ENCODE peak calls at places on chromosome 21, in five cellular contexts. N is transverse colon, B is suprapubic skin, Q is stomach, Y is testis. O is an unnamed sample.

GRCh38 chr21:35682874-35683549 is 377.3 kb downstream of the SETD4 start:
- DNase-seq in N (no peak), B (no peak), Q (no peak), Y (no peak), O (no peak)

GRCh38 chr21:35854281-35854680 is 206.0 kb downstream of the SETD4 start:
- DNase-seq in N (no peak), B (no peak), Q (no peak), Y (no peak), O (no peak)

GRCh38 chr21:23131177-23131576 is 2133.0 kb downstream of the NCAM2 start:
- DNase-seq in N (no peak), B (no peak), Q (no peak), Y (no peak), O (no peak)

GRCh38 chr21:33817663-33818433 is 97.8 kb downstream of the ATP5PO start:
- DNase-seq in N (no peak), B (no peak), Q (no peak), Y (peak; percentile 65), O (no peak)

GRCh38 chr21:35617491-35617890 is 442.8 kb downstream of the SETD4 start:
- DNase-seq in N (no peak), B (no peak), Q (no peak), Y (no peak), O (no peak)

GRCh38 chr21:14270631-14271030 is 54.7 kb downstream of the RBM11 start:
- DNase-seq in N (peak; percentile 61), B (no peak), Q (no peak), Y (no peak), O (no peak)

GRCh38 chr21:16455978-16456377 is 726.2 kb downstream of the USP25 start:
- DNase-seq in N (no peak), B (no peak), Q (no peak), Y (no peak), O (no peak)

GRCh38 chr21:28066051-28066450 is 926.6 kb downstream of the LTN1 start:
- DNase-seq in N (no peak), B (no peak), Q (no peak), Y (no peak), O (no peak)

GRCh38 chr21:30072496-30072895 is 94.1 kb downstream of the CLDN17 start:
- DNase-seq in N (peak; percentile 46), B (no peak), Q (peak; percentile 27), Y (peak; percentile 53), O (no peak)

GRCh38 chr21:39109163-39109530 is 74.1 kb downstream of the PSMG1 start:
- DNase-seq in N (no peak), B (no peak), Q (no peak), Y (no peak), O (no peak)

GRCh38 chr21:35207322-35207721 is 158.2 kb upstream of the RUNX1 start:
- DNase-seq in N (no peak), B (peak; percentile 61), Q (no peak), Y (no peak), O (no peak)

GRCh38 chr21:33866851-33867250 is 48.8 kb downstream of the ATP5PO start:
- DNase-seq in N (no peak), B (no peak), Q (no peak), Y (no peak), O (no peak)

GRCh38 chr21:34625194-34625593 is 10.3 kb upstream of the RCAN1 start:
- DNase-seq in N (no peak), B (no peak), Q (no peak), Y (no peak), O (no peak)

GRCh38 chr21:15050588-15051377 is 14.0 kb downstream of the NRIP1 start:
- DNase-seq in N (peak; percentile 66), B (no peak), Q (no peak), Y (no peak), O (no peak)

GRCh38 chr21:25640671-25641292 is 1.7 kb downstream of the JAM2 start:
- DNase-seq in N (no peak), B (no peak), Q (no peak), Y (no peak), O (no peak)

GRCh38 chr21:34877485-34878128 is 171.5 kb downstream of the RUNX1 start:
- DNase-seq in N (peak; percentile 92), B (no peak), Q (peak; percentile 97), Y (no peak), O (peak; percentile 92)

GRCh38 chr21:34835526-34835925 is 166.7 kb downstream of the CLIC6 start:
- DNase-seq in N (peak; percentile 23), B (peak; percentile 83), Q (no peak), Y (peak; percentile 21), O (peak; percentile 25)

GRCh38 chr21:17512245-17513213 is at the start of gene CXADR:
- DNase-seq in N (peak; percentile 92), B (peak; percentile 73), Q (peak; percentile 93), Y (peak; percentile 90), O (peak; percentile 93)

GRCh38 chr21:31108969-31109368 is 70.7 kb upstream of the KRTAP19-8 start:
- DNase-seq in N (no peak), B (no peak), Q (no peak), Y (no peak), O (no peak)

GRCh38 chr21:41065539-41065938 is 102.4 kb upstream of the BACE2 start:
- DNase-seq in N (no peak), B (no peak), Q (no peak), Y (no peak), O (no peak)

GRCh38 chr21:33767236-33767635 is 124.9 kb downstream of the ITSN1 start:
- DNase-seq in N (no peak), B (no peak), Q (no peak), Y (no peak), O (no peak)

GRCh38 chr21:28959367-28960099 is 33.1 kb downstream of the LTN1 start:
- DNase-seq in N (no peak), B (no peak), Q (no peak), Y (no peak), O (no peak)

GRCh38 chr21:26846036-26846931 is 1.1 kb upstream of the ADAMTS1 start:
- DNase-seq in N (peak; percentile 63), B (peak; percentile 93), Q (peak; percentile 56), Y (peak; percentile 84), O (peak; percentile 61)
- TF ChIP-seq POLR2A in N (peak; percentile 58), B (no peak), Q (no peak), Y (no peak), O (no peak)

GRCh38 chr21:46096997-46097825 is 701 bp upstream of the COL6A2 start:
- DNase-seq in N (peak; percentile 8), B (peak; percentile 74), Q (peak; percentile 24), Y (peak; percentile 13), O (peak; percentile 8)

GRCh38 chr21:46097826-46098286 is at the start of gene COL6A2:
- DNase-seq in N (peak; percentile 52), B (no peak), Q (peak; percentile 45), Y (peak; percentile 67), O (peak; percentile 31)

GRCh38 chr21:46095814-46096595 is 1.9 kb upstream of the COL6A2 start:
- DNase-seq in N (no peak), B (no peak), Q (no peak), Y (no peak), O (no peak)

GRCh38 chr21:46095106-46095719 is 2.7 kb upstream of the COL6A2 start:
- DNase-seq in N (no peak), B (no peak), Q (no peak), Y (no peak), O (no peak)

GRCh38 chr21:46096596-46096981 is 1.3 kb upstream of the COL6A2 start:
- DNase-seq in N (no peak), B (no peak), Q (no peak), Y (no peak), O (no peak)
- H3K4me1 ChIP-seq in N (peaks cover 12% of the 10 kb centered on the region), B (peaks cover 46% of the 10 kb centered on the region), Q (peaks cover 21% of the 10 kb centered on the region), Y (peaks cover 3% of the 10 kb centered on the region), O (peaks cover 15% of the 10 kb centered on the region)

DNA sequence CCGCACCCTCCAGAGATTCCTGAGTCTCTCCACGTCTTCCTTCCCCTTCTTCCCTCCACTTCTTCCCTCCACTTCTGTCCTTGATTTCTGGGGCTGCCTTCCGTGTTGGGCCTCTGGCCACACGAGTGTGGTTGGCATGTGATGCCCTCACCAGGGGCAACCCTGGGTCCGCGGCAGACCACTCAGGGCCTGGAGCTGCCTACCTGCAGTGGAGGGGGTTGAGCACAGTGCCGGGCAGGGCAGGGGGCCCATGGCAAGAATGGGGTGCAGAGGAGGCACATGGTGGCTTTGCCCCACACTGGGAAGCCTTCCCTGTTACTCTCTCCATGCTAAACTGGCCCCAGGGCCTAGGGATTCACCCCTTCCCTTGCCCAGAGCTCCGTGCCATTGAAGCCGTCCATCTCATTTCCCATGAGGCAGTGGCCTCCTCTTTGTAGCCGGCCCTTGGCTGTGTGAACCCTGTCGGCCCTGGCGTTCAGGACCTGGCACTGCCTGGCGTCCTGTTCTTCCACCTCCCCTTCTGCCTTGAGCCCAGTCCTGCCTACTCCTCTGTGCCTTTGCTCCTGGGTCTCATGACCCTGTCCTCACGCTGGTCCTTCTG is 13.4 kb downstream of the RRP1 start:
- DNase-seq in N (no peak), B (no peak), Q (no peak), Y (no peak), O (no peak)
- TF ChIP-seq POLR2A in N (no peak), B (no peak), Q (no peak), Y (no peak), O (no peak)

GRCh38 chr21:42852925-42853570 is 26.3 kb downstream of the WDR4 start:
- DNase-seq in N (no peak), B (no peak), Q (no peak), Y (no peak), O (no peak)
- H3K4me1 ChIP-seq in N (no peaks in the 10 kb centered on the region), B (no peaks in the 10 kb centered on the region), Q (no peaks in the 10 kb centered on the region), Y (no peaks in the 10 kb centered on the region), O (no peaks in the 10 kb centered on the region)

DNA sequence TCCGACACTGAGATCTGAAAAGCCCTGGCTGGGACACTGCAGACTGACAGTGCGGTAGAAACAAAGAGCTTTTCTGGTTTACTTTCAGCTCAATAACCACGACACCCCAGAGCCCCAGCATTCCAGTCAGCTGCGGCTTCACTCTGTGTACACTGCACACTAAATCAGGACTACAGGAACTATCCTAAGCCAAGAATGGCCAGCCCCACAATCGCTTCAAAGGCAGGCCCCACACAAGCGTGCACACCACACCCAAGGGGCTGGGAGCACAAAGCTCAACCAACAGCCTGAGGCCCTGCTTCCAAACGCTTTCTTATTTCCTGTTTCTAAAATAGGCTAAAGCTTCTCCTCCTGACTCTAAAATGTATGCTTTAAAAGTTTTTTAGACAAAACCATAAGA is 28.4 kb downstream of the URB1 start:
- DNase-seq in N (peak; percentile 63), B (no peak), Q (peak; percentile 48), Y (peak; percentile 42), O (no peak)
- TF ChIP-seq POLR2A in N (no peak), B (no peak), Q (no peak), Y (no peak), O (no peak)

GRCh38 chr21:42157606-42158310 is 61.2 kb upstream of the ABCG1 start:
- DNase-seq in N (no peak), B (peak; percentile 33), Q (no peak), Y (no peak), O (no peak)
- H3K4me1 ChIP-seq in N (peaks cover 5% of the 10 kb centered on the region), B (peaks cover 8% of the 10 kb centered on the region), Q (no peaks in the 10 kb centered on the region), Y (no peaks in the 10 kb centered on the region), O (no peaks in the 10 kb centered on the region)

O was measured in body of pancreas.